ENCODE peak calls at places on chromosomes 12 and 14, in five cellular contexts. M, U, E, Q and W are unnamed samples.

GRCh38 chr12:114319422-114319821 is 86.5 kb downstream of the TBX5 start:
- DNase-seq in M (no peak), U (no peak), E (peak; percentile 18), Q (no peak), W (no peak)

GRCh38 chr12:113757223-113758002 is 208.7 kb downstream of the RBM19 start:
- DNase-seq in M (no peak), U (no peak), E (no peak), Q (no peak), W (no peak)

GRCh38 chr12:45231515-45232145 is 15.7 kb downstream of the ANO6 start:
- DNase-seq in M (no peak), U (no peak), E (no peak), Q (no peak), W (no peak)

GRCh38 chr12:26736563-26737486 is 96.2 kb downstream of the ITPR2 start:
- DNase-seq in M (peak; percentile 63), U (no peak), E (no peak), Q (no peak), W (no peak)

GRCh38 chr12:118034429-118035193 is 18.1 kb downstream of the RFC5 start:
- DNase-seq in M (no peak), U (no peak), E (no peak), Q (no peak), W (no peak)

GRCh38 chr14:34053666-34054065 is 102.8 kb upstream of the EGLN3 start:
- DNase-seq in M (no peak), U (no peak), E (peak; percentile 83), Q (no peak), W (peak; percentile 21)

GRCh38 chr12:546265-546919 is 86.7 kb downstream of the B4GALNT3 start:
- DNase-seq in M (no peak), U (peak; percentile 61), E (no peak), Q (peak; percentile 48), W (no peak)

GRCh38 chr14:22123188-22123560 is 449.6 kb upstream of the OR4E1 start:
- DNase-seq in M (no peak), U (no peak), E (no peak), Q (no peak), W (no peak)

GRCh38 chr14:23034498-23035302 is at the start of gene PSMB5:
- DNase-seq in M (peak; percentile 91), U (peak; percentile 92), E (peak; percentile 87), Q (peak; percentile 93), W (peak; percentile 88)

GRCh38 chr12:75622492-75622891 is 111.1 kb upstream of the KRR1 start:
- DNase-seq in M (no peak), U (no peak), E (no peak), Q (no peak), W (no peak)

GRCh38 chr14:77580477-77580876 is 36.0 kb downstream of the SPTLC2 start:
- DNase-seq in M (no peak), U (no peak), E (no peak), Q (no peak), W (no peak)

GRCh38 chr14:66698503-66698902 is 190.6 kb downstream of the GPHN start:
- DNase-seq in M (no peak), U (no peak), E (no peak), Q (no peak), W (no peak)

GRCh38 chr12:124454352-124454725 is 113.1 kb downstream of the NCOR2 start:
- DNase-seq in M (no peak), U (no peak), E (no peak), Q (no peak), W (no peak)

GRCh38 chr12:88805286-88805685 is 225.0 kb upstream of the KITLG start:
- DNase-seq in M (no peak), U (no peak), E (no peak), Q (no peak), W (no peak)

GRCh38 chr14:31411218-31411727 is 9.1 kb downstream of the HEATR5A start:
- DNase-seq in M (no peak), U (no peak), E (no peak), Q (no peak), W (no peak)

GRCh38 chr12:26633591-26634210 is 199.3 kb downstream of the ITPR2 start:
- DNase-seq in M (no peak), U (no peak), E (no peak), Q (no peak), W (no peak)

GRCh38 chr14:81018245-81018644 is 62.8 kb downstream of the TSHR start:
- DNase-seq in M (no peak), U (no peak), E (no peak), Q (no peak), W (no peak)
- H3K27ac ChIP-seq in M (no peak overlapping the region), U (peak overlapping the region; percentile 38), E (no peak overlapping the region), Q (no peak overlapping the region), W (peak overlapping the region; percentile 13)

DNA sequence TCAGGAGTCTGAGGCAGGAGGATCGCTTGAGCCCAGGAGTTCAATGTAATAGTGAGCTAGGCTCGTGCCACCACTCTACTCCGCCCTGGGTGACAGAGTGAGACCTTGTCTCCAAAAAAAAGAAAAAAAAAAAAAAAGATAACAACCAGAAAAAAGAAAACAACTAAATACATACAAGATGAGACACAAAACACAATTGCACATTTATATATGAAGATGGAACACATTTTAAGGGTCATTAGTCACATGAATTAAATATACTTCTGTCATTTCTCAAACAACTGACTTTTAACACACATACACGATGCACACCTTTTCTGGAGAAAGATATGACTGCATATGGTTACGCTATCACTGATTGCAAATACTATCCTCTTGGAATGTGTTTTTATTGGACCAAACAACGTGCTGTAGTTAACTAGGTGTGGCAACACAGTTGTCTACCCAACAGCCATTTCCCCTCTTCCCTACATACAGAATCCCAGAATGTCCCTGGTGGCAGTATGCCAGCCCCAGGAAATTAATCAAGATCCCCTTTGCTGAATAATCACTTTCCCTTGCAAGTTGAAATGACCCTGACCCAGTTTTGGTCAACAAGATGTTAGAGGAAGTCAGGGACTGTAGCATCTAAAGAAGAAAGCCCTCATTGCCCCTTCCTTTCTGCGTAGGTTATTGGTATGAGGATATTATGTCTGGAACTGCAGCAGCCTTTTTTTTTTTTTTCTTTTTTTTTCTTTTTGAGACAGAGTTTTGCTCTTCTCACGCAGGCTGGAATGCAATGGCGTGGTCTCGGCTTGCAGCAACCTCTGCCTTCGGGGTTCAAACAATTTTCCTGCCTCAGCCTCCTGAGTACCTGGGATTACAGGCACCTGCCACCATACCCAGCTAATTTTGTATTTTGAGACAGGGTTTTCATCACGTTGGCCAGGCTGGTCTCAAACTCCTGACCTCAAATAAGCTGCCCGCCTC is 5.6 kb upstream of the MYL6B start:
- DNase-seq in M (no peak), U (no peak), E (no peak), Q (no peak), W (peak; percentile 31)
- TF ChIP-seq POLR2A in M (no peak), U (no peak), E (no peak), Q (no peak), W (no peak)

GRCh38 chr12:116735084-116735483 is 2.8 kb downstream of the SPRING1 start:
- DNase-seq in M (no peak), U (no peak), E (no peak), Q (no peak), W (no peak)

GRCh38 chr12:116734156-116734768 is 3.6 kb downstream of the SPRING1 start:
- DNase-seq in M (peak; percentile 53), U (no peak), E (no peak), Q (no peak), W (no peak)

GRCh38 chr12:116727902-116728301 is 10.0 kb downstream of the SPRING1 start:
- DNase-seq in M (no peak), U (no peak), E (no peak), Q (peak; percentile 54), W (no peak)

GRCh38 chr12:116735951-116736599 is 1.8 kb downstream of the SPRING1 start:
- DNase-seq in M (peak; percentile 71), U (no peak), E (no peak), Q (peak; percentile 81), W (no peak)

GRCh38 chr12:116731801-116732200 is 6.1 kb downstream of the SPRING1 start:
- DNase-seq in M (no peak), U (no peak), E (no peak), Q (no peak), W (no peak)
- H3K4me1 ChIP-seq in M (peaks cover 23% of the 10 kb centered on the region), U (peaks cover 34% of the 10 kb centered on the region), E (peaks cover 2% of the 10 kb centered on the region), Q (peaks cover 30% of the 10 kb centered on the region), W (peaks cover 3% of the 10 kb centered on the region)

GRCh38 chr12:65728348-65728912 is 95.9 kb upstream of the HMGA2 start:
- DNase-seq in M (no peak), U (no peak), E (no peak), Q (no peak), W (no peak)
- H3K27ac ChIP-seq in M (no peak overlapping the region), U (no peak overlapping the region), E (no peak overlapping the region), Q (no peak overlapping the region), W (no peak overlapping the region)

GRCh38 chr14:20455355-20456300 is 602 bp downstream of the APEX1 start:
- DNase-seq in M (no peak), U (peak; percentile 58), E (no peak), Q (peak; percentile 63), W (no peak)
- TF ChIP-seq POLR2A in M (no peak), U (no peak), E (no peak), Q (no peak), W (no peak)

GRCh38 chr12:99135376-99135775 is 490.3 kb downstream of the APAF1 start:
- DNase-seq in M (no peak), U (no peak), E (no peak), Q (no peak), W (no peak)

GRCh38 chr12:99130808-99131538 is 485.9 kb downstream of the APAF1 start:
- DNase-seq in M (no peak), U (no peak), E (no peak), Q (no peak), W (no peak)

GRCh38 chr12:99128246-99128645 is 483.2 kb downstream of the APAF1 start:
- DNase-seq in M (no peak), U (no peak), E (no peak), Q (no peak), W (no peak)

GRCh38 chr12:99137124-99137845 is 492.2 kb downstream of the APAF1 start:
- DNase-seq in M (no peak), U (no peak), E (no peak), Q (no peak), W (no peak)

GRCh38 chr12:99131761-99132199 is 486.7 kb downstream of the APAF1 start:
- DNase-seq in M (no peak), U (peak; percentile 66), E (peak; percentile 13), Q (peak; percentile 24), W (no peak)
- H3K4me1 ChIP-seq in M (no peaks in the 10 kb centered on the region), U (peaks cover 5% of the 10 kb centered on the region), E (no peaks in the 10 kb centered on the region), Q (no peaks in the 10 kb centered on the region), W (peaks cover 9% of the 10 kb centered on the region)

GRCh38 chr12:122059203-122059960 is 19.2 kb upstream of the MLXIP start:
- DNase-seq in M (no peak), U (no peak), E (no peak), Q (no peak), W (no peak)

GRCh38 chr12:122058750-122059149 is 19.8 kb upstream of the MLXIP start:
- DNase-seq in M (no peak), U (no peak), E (no peak), Q (no peak), W (no peak)

GRCh38 chr12:122057769-122058168 is 20.8 kb upstream of the MLXIP start:
- DNase-seq in M (no peak), U (no peak), E (no peak), Q (no peak), W (no peak)

GRCh38 chr12:122061253-122061652 is 17.3 kb upstream of the MLXIP start:
- DNase-seq in M (no peak), U (no peak), E (no peak), Q (no peak), W (no peak)

DNA sequence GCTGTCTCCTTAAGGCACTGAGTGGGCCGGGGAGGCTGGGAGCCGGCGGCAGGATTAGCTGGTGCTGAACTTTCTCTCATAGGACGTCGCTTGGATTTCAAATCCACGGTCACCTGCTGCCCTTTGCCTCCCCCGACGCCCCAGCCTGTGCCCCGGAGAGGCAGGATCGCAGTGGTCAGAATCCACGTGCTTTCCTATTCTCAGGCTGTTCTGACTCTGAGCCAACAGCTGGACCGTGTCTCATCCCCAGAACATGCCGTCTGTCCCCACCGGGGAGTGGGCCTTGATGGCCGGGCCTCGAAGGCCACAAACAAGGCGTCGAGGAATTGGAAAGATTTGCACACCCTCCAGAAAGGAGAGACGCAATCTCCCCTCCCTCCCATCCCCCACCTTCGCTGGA is 18.5 kb upstream of the MLXIP start:
- DNase-seq in M (peak; percentile 63), U (no peak), E (peak; percentile 60), Q (no peak), W (no peak)
- H3K27ac ChIP-seq in M (no peak overlapping the region), U (peak overlapping the region; percentile 19), E (peak overlapping the region; percentile 59), Q (no peak overlapping the region), W (no peak overlapping the region)